ENCODE peak calls at places on chromosome 12, in five cellular contexts. G is heart left ventricle, E is stomach, K is foreskin fibroblast, P is A549. L is an unnamed sample.

GRCh38 chr12:47223848-47224213 is 144.1 kb upstream of the AMIGO2 start:
- DNase-seq in G (peak), K (no peak), E (peak), P (peak), L (no peak)

GRCh38 chr12:14557966-14558365 is 9.7 kb downstream of the PLBD1 start:
- DNase-seq in G (no peak), E (no peak), P (no peak), K (no peak), L (no peak)

GRCh38 chr12:68884251-68884650 is 48.7 kb downstream of the CPM start:
- DNase-seq in P (no peak), G (no peak), E (no peak), K (no peak), L (no peak)

GRCh38 chr12:109455706-109456105 is 21.4 kb downstream of the KCTD10 start:
- DNase-seq in K (no peak), P (no peak), G (no peak), E (no peak), L (no peak)

GRCh38 chr12:11738450-11738849 is 89.0 kb downstream of the ETV6 start:
- DNase-seq in P (no peak), K (no peak), G (no peak), E (peak), L (no peak)

GRCh38 chr12:29656762-29657538 is 126.8 kb downstream of the TMTC1 start:
- DNase-seq in E (no peak), K (no peak), G (no peak), P (no peak), L (no peak)

GRCh38 chr12:10701226-10701681 is 21.9 kb downstream of the YBX3 start:
- DNase-seq in P (no peak), K (no peak), E (no peak), G (no peak), L (no peak)

GRCh38 chr12:105331805-105332251 is 1.3 kb downstream of the C12orf75 start:
- DNase-seq in P (no peak), K (no peak), E (peak), G (no peak), L (no peak)

GRCh38 chr12:108568653-108569154 is 6.3 kb downstream of the ISCU start:
- DNase-seq in K (no peak), E (no peak), G (no peak), P (no peak), L (no peak)

GRCh38 chr12:69630191-69630590 is 19.5 kb upstream of the LRRC10 start:
- DNase-seq in K (no peak), G (no peak), P (peak), E (no peak), L (no peak)

GRCh38 chr12:80032967-80033366 is 66.4 kb upstream of the OTOGL start:
- DNase-seq in P (no peak), E (no peak), K (no peak), G (no peak), L (no peak)

GRCh38 chr12:32230607-32230982 is 123.9 kb downstream of the BICD1 start:
- DNase-seq in G (no peak), P (no peak), E (no peak), K (no peak), L (no peak)

GRCh38 chr12:53959314-53959713 is 4.6 kb downstream of the HOXC12 start:
- DNase-seq in E (no peak), P (no peak), G (no peak), K (no peak), L (no peak)

GRCh38 chr12:53958128-53958527 is 3.4 kb downstream of the HOXC12 start:
- DNase-seq in G (no peak), P (no peak), K (no peak), E (no peak), L (no peak)

GRCh38 chr12:53961025-53961761 is 6.5 kb downstream of the HOXC12 start:
- DNase-seq in G (no peak), P (no peak), K (no peak), E (no peak), L (no peak)

GRCh38 chr12:53963005-53963404 is 8.3 kb downstream of the HOXC12 start:
- DNase-seq in G (no peak), E (no peak), P (no peak), K (no peak), L (no peak)

DNA sequence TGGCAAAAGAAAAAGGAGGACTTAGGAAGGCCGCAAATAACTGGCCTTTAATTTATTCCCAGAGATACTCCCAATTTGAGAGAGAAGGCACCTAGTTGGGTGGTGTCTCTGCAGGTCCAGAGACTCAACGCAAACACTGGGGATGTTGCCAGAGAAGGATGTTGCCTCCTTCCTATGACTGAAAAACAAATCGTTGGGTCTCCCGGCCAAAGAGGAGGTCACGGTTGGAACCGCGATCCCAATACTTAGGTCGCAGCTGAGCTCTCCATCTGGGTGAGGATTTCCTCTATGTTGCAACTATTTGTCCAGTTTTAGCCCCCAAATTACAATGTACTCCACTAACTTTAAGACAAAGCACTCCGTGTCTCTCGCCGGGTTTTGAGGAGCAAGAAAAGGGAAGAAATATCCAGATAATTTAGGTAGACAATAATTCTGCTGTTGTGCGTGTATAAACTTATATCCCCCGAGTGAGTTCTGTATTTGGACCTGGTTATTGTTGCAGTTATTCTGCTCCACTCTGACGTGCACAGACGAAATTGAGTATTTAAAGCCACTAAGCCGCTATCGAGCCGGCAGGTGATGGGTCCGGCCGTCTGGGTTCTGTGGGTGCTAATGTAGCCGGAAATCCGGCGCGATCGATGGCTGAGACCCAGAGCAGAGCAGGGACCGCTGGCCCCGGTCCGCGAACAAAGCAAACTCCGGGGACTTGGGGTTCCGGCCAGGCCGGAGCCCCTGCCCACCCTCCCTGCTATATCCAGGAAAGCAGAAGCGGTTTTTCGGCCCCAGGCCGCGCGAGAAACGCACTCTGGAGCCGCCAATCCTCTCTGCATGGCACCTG is 5.7 kb downstream of the HOXC12 start:
- DNase-seq in K (no peak), P (no peak), G (no peak), E (no peak), L (no peak)
- H3K4me3 ChIP-seq in K (no peak), P (no peak), G (no peak), E (no peak), L (no peak)

GRCh38 chr12:1445807-1446206 is 148.6 kb downstream of the FBXL14 start:
- DNase-seq in G (no peak), K (no peak), P (no peak), E (no peak), L (no peak)
- H3K4me3 ChIP-seq in G (no peak), K (no peak), P (no peak), E (no peak), L (no peak)

GRCh38 chr12:52275686-52276085 is 1.2 kb downstream of the KRT86 start:
- DNase-seq in P (no peak), K (no peak), E (no peak), G (no peak), L (no peak)
- H3K4me3 ChIP-seq in P (no peak), K (no peak), E (no peak), G (no peak), L (no peak)

DNA sequence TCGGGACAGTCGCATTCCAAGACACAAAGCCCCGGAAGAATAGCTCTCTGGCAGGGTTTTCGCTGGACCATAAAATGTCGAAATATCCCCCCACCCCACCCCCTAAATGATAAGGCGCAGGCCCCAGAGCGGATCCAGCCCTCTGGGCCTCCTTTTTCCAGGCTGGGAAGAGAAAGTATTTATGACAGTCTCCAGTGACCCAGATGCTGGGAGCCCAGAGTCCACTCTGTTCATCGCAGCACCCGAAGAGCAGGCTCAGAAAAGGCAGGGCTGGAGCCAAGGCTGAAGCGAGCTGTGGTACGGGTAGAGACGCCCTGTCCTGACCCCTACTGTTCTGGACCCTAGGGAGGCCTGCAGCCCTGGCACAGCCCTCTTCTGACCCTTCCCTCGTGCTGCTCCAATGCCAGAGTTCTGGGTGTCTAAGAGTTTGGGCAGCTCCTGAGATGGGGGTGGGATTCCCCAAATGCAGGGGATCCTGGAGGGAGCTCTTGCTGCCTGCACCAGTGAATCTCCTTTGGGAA is 2.0 kb upstream of the HOXC8 start:
- DNase-seq in P (no peak), G (no peak), K (no peak), E (no peak), L (no peak)
- H3K4me3 ChIP-seq in P (no peak), G (peak), K (no peak), E (peak), L (peak)

GRCh38 chr12:7130791-7131501 is 775 bp downstream of the CLSTN3 start:
- DNase-seq in P (no peak), E (peak), K (no peak), G (peak), L (peak)

GRCh38 chr12:7128681-7129593 is at the start of gene RBP5:
- DNase-seq in G (no peak), P (no peak), E (no peak), K (no peak), L (peak)

GRCh38 chr12:7130537-7130790 is 293 bp downstream of the CLSTN3 start:
- DNase-seq in P (no peak), E (no peak), G (no peak), K (no peak), L (no peak)

GRCh38 chr12:7129647-7130536 is at the start of gene CLSTN3:
- DNase-seq in P (no peak), G (peak), K (peak), E (peak), L (peak)

DNA sequence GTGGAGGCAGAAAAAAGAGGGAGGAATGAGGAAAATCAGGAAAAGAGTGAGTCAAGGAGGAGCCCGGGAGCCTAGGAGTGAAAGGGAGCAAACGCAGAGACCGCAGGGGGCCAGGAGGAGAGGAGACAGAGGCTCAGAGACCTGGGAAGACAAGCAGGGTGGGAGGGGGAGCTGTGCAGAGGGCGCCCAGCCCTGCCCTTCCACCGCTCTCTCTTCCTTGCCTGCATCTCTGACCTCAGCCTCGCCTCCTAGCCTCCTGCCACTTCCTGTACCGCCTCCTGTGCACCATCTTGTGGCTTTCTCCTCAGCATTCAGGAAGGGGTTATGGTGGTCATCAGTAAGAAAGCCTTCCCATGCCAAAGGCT is 1.3 kb downstream of the CLSTN3 start:
- DNase-seq in K (no peak), P (no peak), G (no peak), E (no peak), L (no peak)
- H3K4me3 ChIP-seq in K (peak), P (no peak), G (peak), E (peak), L (no peak)

L was measured in right cardiac atrium.